ENCODE peak calls at places on chromosomes 1 and 21, in five cellular contexts. W, K, V, F and C are unnamed samples.

GRCh38 chr1:205563927-205564441 is 59.5 kb downstream of the CDK18 start:
- DNase-seq in W (no peak), K (no peak), V (no peak), F (peak), C (no peak)

GRCh38 chr1:175871647-175872046 is 128.3 kb upstream of the TNR start:
- DNase-seq in W (no peak), K (no peak), V (no peak), F (no peak), C (no peak)

GRCh38 chr21:17469727-17470126 is 43.1 kb upstream of the CXADR start:
- DNase-seq in W (no peak), K (no peak), V (no peak), F (no peak), C (no peak)

GRCh38 chr1:205600085-205600484 is 31.7 kb downstream of the ELK4 start:
- DNase-seq in W (no peak), K (no peak), V (peak), F (no peak), C (no peak)

GRCh38 chr21:23887709-23888303 is 1719.5 kb downstream of the MRPL39 start:
- DNase-seq in W (no peak), K (no peak), V (no peak), F (no peak), C (no peak)

GRCh38 chr1:101485712-101486111 is 248.9 kb downstream of the S1PR1 start:
- DNase-seq in W (no peak), K (no peak), V (no peak), F (no peak), C (no peak)

GRCh38 chr1:16971330-16972209 is 8.8 kb downstream of the MFAP2 start:
- DNase-seq in W (no peak), K (no peak), V (peak), F (no peak), C (no peak)

GRCh38 chr1:227242811-227243682 is 75.2 kb downstream of the CDC42BPA start:
- DNase-seq in W (no peak), K (no peak), V (no peak), F (no peak), C (no peak)

GRCh38 chr1:99663501-99663900 is 17.6 kb downstream of the PALMD start:
- DNase-seq in W (no peak), K (no peak), V (no peak), F (no peak), C (no peak)

GRCh38 chr1:19435181-19435580 is 50.2 kb downstream of the CAPZB start:
- DNase-seq in W (no peak), K (no peak), V (peak), F (no peak), C (no peak)

GRCh38 chr1:159071970-159072582 is 4.5 kb downstream of the AIM2 start:
- DNase-seq in W (no peak), K (no peak), V (peak), F (peak), C (no peak)

GRCh38 chr1:184260382-184260781 is 126.4 kb upstream of the C1orf21 start:
- DNase-seq in W (no peak), K (no peak), V (peak), F (no peak), C (no peak)

GRCh38 chr1:2240251-2241156 is 12.4 kb downstream of the SKI start:
- DNase-seq in W (peak), K (peak), V (no peak), F (no peak), C (no peak)

GRCh38 chr1:201905234-201905890 is 16.7 kb downstream of the SHISA4 start:
- DNase-seq in W (no peak), K (no peak), V (no peak), F (no peak), C (no peak)

GRCh38 chr1:159141584-159142518 is 29.6 kb upstream of the CADM3 start:
- DNase-seq in W (no peak), K (no peak), V (peak), F (peak), C (no peak)

GRCh38 chr1:176903474-176903873 is 261.0 kb downstream of the ASTN1 start:
- DNase-seq in W (no peak), K (no peak), V (no peak), F (no peak), C (no peak)

GRCh38 chr1:182575540-182576149 is 13.4 kb downstream of the RNASEL start:
- DNase-seq in W (no peak), K (no peak), V (peak), F (no peak), C (no peak)

GRCh38 chr1:147292012-147292411 is 49.5 kb downstream of the CHD1L start:
- DNase-seq in W (no peak), K (no peak), V (peak), F (no peak), C (no peak)

GRCh38 chr1:44640178-44640865 is 34.0 kb downstream of the TMEM53 start:
- DNase-seq in W (no peak), K (no peak), V (no peak), F (no peak), C (no peak)

GRCh38 chr1:112618114-112618720 is 724 bp downstream of the ST7L start:
- DNase-seq in W (no peak), K (no peak), V (no peak), F (peak), C (no peak)

GRCh38 chr1:204915856-204916485 is 45.3 kb downstream of the NFASC start:
- DNase-seq in W (no peak), K (no peak), V (no peak), F (no peak), C (no peak)

GRCh38 chr1:232978091-232978634 is 27.8 kb downstream of the NTPCR start:
- DNase-seq in W (no peak), K (no peak), V (no peak), F (no peak), C (no peak)

GRCh38 chr1:118154220-118154619 is 30.8 kb downstream of the SPAG17 start:
- DNase-seq in W (no peak), K (no peak), V (no peak), F (peak), C (no peak)
- TF ChIP-seq CTCF in W (peak), K (no peak), V (peak), F (no peak), C (peak)

GRCh38 chr1:54489627-54490240 is 58.3 kb upstream of the ACOT11 start:
- DNase-seq in W (no peak), K (no peak), V (no peak), F (no peak), C (no peak)
- TF ChIP-seq CTCF in W (no peak), K (no peak), V (peak), F (peak), C (peak)

GRCh38 chr1:113874017-113874879 is 2.7 kb upstream of the PTPN22 start:
- DNase-seq in W (no peak), K (peak), V (peak), F (peak), C (no peak)
- TF ChIP-seq CTCF in W (no peak), K (peak), V (peak), F (no peak), C (no peak)

GRCh38 chr21:45341261-45341660 is 53.6 kb upstream of the POFUT2 start:
- DNase-seq in W (no peak), K (no peak), V (no peak), F (no peak), C (no peak)
- TF ChIP-seq CTCF in W (no peak), K (no peak), V (no peak), F (no peak), C (no peak)

GRCh38 chr1:68340951-68341350 is 108.6 kb upstream of the WLS start:
- DNase-seq in W (no peak), K (no peak), V (no peak), F (no peak), C (no peak)

GRCh38 chr1:68347415-68347814 is 102.3 kb downstream of the RPE65 start:
- DNase-seq in W (no peak), K (no peak), V (no peak), F (no peak), C (no peak)

GRCh38 chr1:68344208-68344607 is 105.5 kb downstream of the RPE65 start:
- DNase-seq in W (no peak), K (no peak), V (no peak), F (no peak), C (no peak)

DNA sequence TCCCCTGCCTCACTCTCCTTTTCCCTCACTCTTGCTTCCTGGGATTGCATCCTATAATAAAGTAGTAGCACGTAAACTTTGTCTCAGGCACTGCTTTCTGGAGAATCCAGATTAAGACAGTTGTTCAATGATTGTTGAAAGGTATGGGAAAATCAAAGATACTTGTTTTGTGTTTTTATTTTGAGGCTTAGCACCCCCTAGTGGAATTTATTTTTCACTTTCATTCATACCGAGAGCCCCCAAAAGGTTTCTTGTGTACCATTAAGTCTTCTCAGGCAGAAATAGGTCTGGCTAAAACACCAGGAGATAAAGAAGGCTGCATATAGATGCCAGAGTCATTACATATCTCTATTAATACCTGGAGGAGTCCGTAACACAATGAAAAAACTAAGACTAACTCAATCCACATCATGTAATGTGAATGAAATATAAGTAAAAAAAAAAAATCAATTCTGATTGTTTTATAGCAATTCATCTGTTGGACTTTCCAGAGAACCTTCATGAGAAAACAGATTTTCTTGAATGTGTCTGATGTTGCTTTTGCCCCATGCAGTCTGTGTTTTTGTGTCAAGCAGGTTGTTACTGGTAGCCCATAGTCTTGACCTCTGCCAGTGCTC is 103.5 kb downstream of the RPE65 start:
- DNase-seq in W (no peak), K (no peak), V (no peak), F (peak), C (no peak)
- TF ChIP-seq CTCF in W (peak), K (peak), V (peak), F (peak), C (peak)